ENCODE peak calls at places on chromosomes 7 and 10, in six cellular contexts. H, B, O, K, V and X are unnamed samples.

GRCh38 chr7:1785839-1786238 is 115.8 kb downstream of the ELFN1 start:
- DNase-seq in H (no peak), B (no peak), O (no peak), K (no peak), V (no peak), X (no peak)

GRCh38 chr10:129397198-129397974 is 69.7 kb upstream of the MGMT start:
- DNase-seq in H (no peak), B (no peak), O (no peak), K (no peak), V (no peak), X (no peak)

GRCh38 chr7:90596745-90597526 is 815 bp downstream of the CDK14 start:
- DNase-seq in H (peak; percentile 68), B (no peak), O (no peak), K (no peak), V (no peak), X (peak; percentile 54)

GRCh38 chr7:82167568-82168314 is 275.8 kb downstream of the CACNA2D1 start:
- DNase-seq in H (no peak), B (no peak), O (no peak), K (no peak), V (no peak), X (no peak)

GRCh38 chr7:136009488-136010079 is 32.4 kb upstream of the MTPN start:
- DNase-seq in H (peak; percentile 70), B (peak; percentile 11), O (no peak), K (no peak), V (peak; percentile 25), X (peak; percentile 22)

GRCh38 chr10:8102708-8103401 is 48.4 kb downstream of the GATA3 start:
- DNase-seq in H (no peak), B (no peak), O (no peak), K (no peak), V (no peak), X (peak; percentile 64)

GRCh38 chr7:12690041-12690878 is 2.8 kb downstream of the ARL4A start:
- DNase-seq in H (no peak), B (no peak), O (no peak), K (no peak), V (no peak), X (no peak)

GRCh38 chr7:75943864-75944263 is 28.9 kb downstream of the POR start:
- DNase-seq in H (peak; percentile 90), B (no peak), O (peak; percentile 41), K (no peak), V (no peak), X (no peak)

GRCh38 chr10:131771634-131772358 is 129.0 kb upstream of the PPP2R2D start:
- DNase-seq in H (no peak), B (no peak), O (no peak), K (no peak), V (no peak), X (no peak)

GRCh38 chr10:71006497-71006896 is 118.1 kb upstream of the PCBD1 start:
- DNase-seq in H (no peak), B (no peak), O (no peak), K (no peak), V (peak; percentile 54), X (no peak)

GRCh38 chr7:151759591-151760042 is 117.3 kb downstream of the PRKAG2 start:
- DNase-seq in H (peak; percentile 76), B (no peak), O (peak; percentile 53), K (peak; percentile 15), V (peak; percentile 60), X (peak; percentile 79)

GRCh38 chr7:16644987-16645592 is 464 bp downstream of the ANKMY2 start:
- DNase-seq in H (peak; percentile 57), B (peak; percentile 23), O (peak; percentile 45), K (no peak), V (no peak), X (peak; percentile 15)

GRCh38 chr7:1886361-1887064 is 216.4 kb downstream of the ELFN1 start:
- DNase-seq in H (no peak), B (no peak), O (no peak), K (no peak), V (no peak), X (no peak)

GRCh38 chr10:72087969-72088878 is at the start of gene SPOCK2:
- DNase-seq in H (no peak), B (no peak), O (peak; percentile 48), K (no peak), V (no peak), X (peak; percentile 53)

GRCh38 chr10:119478111-119479047 is 64.1 kb downstream of the RGS10 start:
- DNase-seq in H (no peak), B (no peak), O (no peak), K (no peak), V (no peak), X (peak; percentile 59)

GRCh38 chr7:10924370-10924769 is 49.3 kb upstream of the PHF14 start:
- DNase-seq in H (no peak), B (no peak), O (no peak), K (no peak), V (no peak), X (no peak)

GRCh38 chr10:90326498-90327267 is 531.2 kb downstream of the HTR7 start:
- DNase-seq in H (peak; percentile 31), B (no peak), O (no peak), K (no peak), V (no peak), X (no peak)

GRCh38 chr7:101390901-101391301 is 28.2 kb downstream of the COL26A1 start:
- DNase-seq in H (no peak), B (no peak), O (peak; percentile 23), K (no peak), V (no peak), X (peak; percentile 84)

GRCh38 chr7:18531539-18531938 is 36.0 kb downstream of the HDAC9 start:
- DNase-seq in H (no peak), B (no peak), O (no peak), K (no peak), V (no peak), X (no peak)

GRCh38 chr7:1537631-1538412 is 7.3 kb downstream of the MAFK start:
- DNase-seq in H (peak; percentile 97), B (peak; percentile 96), O (peak; percentile 75), K (peak; percentile 66), V (peak; percentile 58), X (no peak)

GRCh38 chr10:15169555-15170407 is 1.3 kb upstream of the NMT2 start:
- DNase-seq in H (no peak), B (no peak), O (no peak), K (no peak), V (no peak), X (no peak)

GRCh38 chr7:150902078-150903033 is 50.0 kb downstream of the AOC1 start:
- DNase-seq in H (no peak), B (no peak), O (peak; percentile 67), K (no peak), V (no peak), X (peak; percentile 6)

GRCh38 chr10:61994404-61995031 is 93.0 kb downstream of the ARID5B start:
- DNase-seq in H (no peak), B (no peak), O (peak; percentile 49), K (no peak), V (no peak), X (no peak)

GRCh38 chr7:158494643-158495042 is 93.0 kb downstream of the PTPRN2 start:
- DNase-seq in H (no peak), B (no peak), O (no peak), K (no peak), V (no peak), X (no peak)

GRCh38 chr7:12945901-12946300 is 258.5 kb downstream of the ARL4A start:
- DNase-seq in H (peak; percentile 34), B (no peak), O (no peak), K (no peak), V (no peak), X (no peak)

GRCh38 chr10:114876602-114877300 is 55.2 kb downstream of the FHIP2A start:
- DNase-seq in H (peak; percentile 76), B (no peak), O (peak; percentile 62), K (peak; percentile 20), V (peak; percentile 73), X (peak; percentile 76)

GRCh38 chr10:133158756-133159610 is 1.0 kb upstream of the KNDC1 start:
- DNase-seq in H (no peak), B (no peak), O (no peak), K (no peak), V (no peak), X (no peak)

GRCh38 chr7:132435016-132435990 is 141.0 kb downstream of the PLXNA4 start:
- DNase-seq in H (no peak), B (no peak), O (no peak), K (no peak), V (no peak), X (no peak)

GRCh38 chr10:30719832-30720231 is 90.3 kb upstream of the LYZL2 start:
- DNase-seq in H (peak; percentile 12), B (no peak), O (no peak), K (no peak), V (no peak), X (no peak)